ENCODE peak calls at places on chromosomes 12 and 14, in four cellular contexts. One of them, this sample, is unnamed.

GRCh38 chr12:47744005-47744651 is 14.6 kb downstream of the RAPGEF3 start:
- DNase-seq in K562: peak; percentile 38
- DNase-seq in PC-9: peak; percentile 73
- DNase-seq in stomach: peak; percentile 83
- DNase-seq in this sample: no peak

GRCh38 chr12:65911321-65911720 is 87.0 kb downstream of the HMGA2 start:
- DNase-seq in K562: no peak
- DNase-seq in PC-9: no peak
- DNase-seq in stomach: no peak
- DNase-seq in this sample: no peak

GRCh38 chr12:102939670-102940222 is 17.7 kb upstream of the ASCL1 start:
- DNase-seq in K562: no peak
- DNase-seq in PC-9: no peak
- DNase-seq in stomach: no peak
- DNase-seq in this sample: no peak

GRCh38 chr12:6092784-6093722 is 31.4 kb downstream of the VWF start:
- DNase-seq in K562: no peak
- DNase-seq in PC-9: peak; percentile 97
- DNase-seq in stomach: peak; percentile 66
- DNase-seq in this sample: no peak

GRCh38 chr14:51554339-51554920 is 97.3 kb upstream of the FRMD6 start:
- DNase-seq in K562: no peak
- DNase-seq in PC-9: peak; percentile 82
- DNase-seq in stomach: no peak
- DNase-seq in this sample: no peak

GRCh38 chr12:24814379-24815086 is 134.4 kb downstream of the BCAT1 start:
- DNase-seq in K562: no peak
- DNase-seq in PC-9: no peak
- DNase-seq in stomach: no peak
- DNase-seq in this sample: no peak

GRCh38 chr14:33126433-33126832 is 187.8 kb downstream of the NPAS3 start:
- DNase-seq in K562: no peak
- DNase-seq in PC-9: no peak
- DNase-seq in stomach: no peak
- DNase-seq in this sample: no peak

GRCh38 chr14:101458536-101459391 is 102.5 kb upstream of the DIO3 start:
- DNase-seq in K562: no peak
- DNase-seq in PC-9: no peak
- DNase-seq in stomach: peak; percentile 17
- DNase-seq in this sample: no peak

GRCh38 chr14:85565862-85566296 is 35.9 kb downstream of the FLRT2 start:
- DNase-seq in K562: no peak
- DNase-seq in PC-9: no peak
- DNase-seq in stomach: no peak
- DNase-seq in this sample: no peak

GRCh38 chr14:36383674-36384421 is 63.4 kb upstream of the MBIP start:
- DNase-seq in K562: no peak
- DNase-seq in PC-9: no peak
- DNase-seq in stomach: no peak
- DNase-seq in this sample: no peak

GRCh38 chr14:36207500-36207899 is 31.0 kb upstream of the PTCSC3 start:
- DNase-seq in K562: no peak
- DNase-seq in PC-9: no peak
- DNase-seq in stomach: no peak
- DNase-seq in this sample: no peak

GRCh38 chr14:62528296-62528695 is 517.0 kb downstream of the KCNH5 start:
- DNase-seq in K562: no peak
- DNase-seq in PC-9: no peak
- DNase-seq in stomach: no peak
- DNase-seq in this sample: no peak

GRCh38 chr12:104496336-104496735 is 39.6 kb downstream of the CHST11 start:
- DNase-seq in K562: no peak
- DNase-seq in PC-9: no peak
- DNase-seq in stomach: no peak
- DNase-seq in this sample: no peak

GRCh38 chr12:39764944-39765560 is 145.4 kb upstream of the ABCD2 start:
- DNase-seq in K562: peak; percentile 30
- DNase-seq in PC-9: no peak
- DNase-seq in stomach: no peak
- DNase-seq in this sample: no peak

GRCh38 chr12:3004655-3005565 is 45.7 kb downstream of the TEAD4 start:
- DNase-seq in K562: no peak
- DNase-seq in PC-9: no peak
- DNase-seq in stomach: no peak
- DNase-seq in this sample: no peak

GRCh38 chr12:62834971-62835547 is 99.9 kb downstream of the PPM1H start:
- DNase-seq in K562: no peak
- DNase-seq in PC-9: no peak
- DNase-seq in stomach: no peak
- DNase-seq in this sample: no peak

DNA sequence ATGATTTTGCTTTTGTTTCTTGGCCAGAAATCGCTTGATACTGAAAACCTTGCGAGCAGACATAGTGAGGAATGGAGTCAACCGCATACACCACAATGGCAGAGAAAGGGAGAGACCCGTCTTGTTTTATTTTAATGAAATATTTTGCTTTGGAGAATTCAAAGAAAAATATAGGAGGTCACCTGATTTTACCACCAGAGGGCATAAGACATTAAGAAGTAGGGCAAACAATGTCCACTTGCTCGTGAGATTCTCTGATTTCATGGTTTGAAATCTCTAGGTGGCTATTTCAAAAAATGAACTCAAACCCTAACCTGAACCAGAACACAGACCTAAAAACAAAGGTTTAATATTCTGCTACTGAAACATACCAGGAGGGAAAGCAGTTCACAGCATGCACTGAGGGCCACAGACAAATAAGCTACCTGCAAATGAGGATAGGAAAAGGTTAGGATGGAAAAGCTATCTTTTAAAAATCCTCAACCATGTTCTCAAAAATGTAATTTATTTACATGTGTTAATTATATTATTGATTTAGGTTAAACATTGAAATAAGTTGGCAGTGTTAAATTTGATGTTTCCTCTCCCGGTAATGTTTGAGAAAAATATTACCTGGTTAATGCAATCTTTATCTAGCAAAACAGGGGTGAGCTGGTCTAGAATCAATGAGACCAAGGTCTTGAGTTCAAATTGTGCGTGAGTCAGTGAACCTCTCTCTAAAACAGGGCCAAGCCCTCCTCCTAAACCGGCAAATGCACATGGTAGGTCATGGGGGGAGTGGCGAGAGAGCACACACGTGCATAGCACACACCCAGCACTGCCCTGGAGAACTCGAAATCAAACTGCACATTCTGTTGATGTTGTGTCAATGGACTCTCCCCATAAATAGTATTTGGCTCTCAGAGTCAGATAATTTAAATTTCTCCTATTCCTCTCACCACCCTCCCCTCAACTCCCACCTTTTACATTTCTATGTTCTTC is 12.5 kb downstream of the IFNG-AS1 start:
- DNase-seq in K562: no peak
- DNase-seq in PC-9: no peak
- DNase-seq in stomach: no peak
- DNase-seq in this sample: no peak
- TF ChIP-seq CTCF in K562: peak; percentile 42
- TF ChIP-seq CTCF in PC-9: peak; percentile 67
- TF ChIP-seq CTCF in stomach: no peak
- TF ChIP-seq CTCF in this sample: peak; percentile 72

GRCh38 chr14:71932229-71932951 is at the start of gene RGS6:
- DNase-seq in K562: no peak
- DNase-seq in PC-9: no peak
- DNase-seq in stomach: peak; percentile 28
- DNase-seq in this sample: peak; percentile 66

GRCh38 chr14:71933026-71933587 is 878 bp downstream of the RGS6 start:
- DNase-seq in K562: no peak
- DNase-seq in PC-9: no peak
- DNase-seq in stomach: no peak
- DNase-seq in this sample: peak; percentile 21

DNA sequence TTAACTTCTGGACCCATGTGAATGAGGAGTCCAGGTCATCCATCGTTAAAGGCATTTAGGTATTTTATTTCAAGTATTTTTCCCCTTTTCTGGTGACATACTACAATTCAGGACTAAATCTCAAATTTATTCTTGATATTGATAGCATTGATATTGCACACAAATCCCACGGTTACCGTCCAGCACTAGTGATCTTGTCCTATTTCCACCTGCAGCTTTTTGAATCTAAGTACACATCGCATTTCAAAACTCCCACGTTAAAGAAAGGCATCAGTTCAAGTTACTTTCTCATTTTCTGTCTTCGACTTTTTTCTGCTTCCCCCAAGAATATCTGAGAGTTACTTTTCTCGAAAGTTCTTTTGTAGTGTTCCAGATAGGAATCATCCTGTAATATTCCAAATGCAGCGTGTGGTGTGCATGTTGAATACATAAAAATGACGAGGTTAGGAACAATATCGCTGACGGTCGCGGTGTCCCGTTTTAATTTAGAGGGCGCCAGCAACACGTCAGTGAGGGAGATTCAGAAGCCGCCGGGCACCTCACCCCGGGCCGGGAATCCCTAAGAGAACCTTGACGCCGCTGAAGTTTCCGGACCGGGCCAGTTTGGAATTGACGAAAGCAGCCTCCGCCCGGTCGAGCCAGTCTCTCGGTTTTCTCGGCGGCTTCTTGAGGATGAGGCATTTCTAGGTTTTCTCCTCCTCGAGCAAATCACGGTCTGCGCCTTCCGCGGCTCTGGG is 569 bp upstream of the RGS6 start:
- DNase-seq in K562: no peak
- DNase-seq in PC-9: no peak
- DNase-seq in stomach: no peak
- DNase-seq in this sample: peak; percentile 28
- TF ChIP-seq CTCF in K562: no peak
- TF ChIP-seq CTCF in PC-9: no peak
- TF ChIP-seq CTCF in stomach: no peak
- TF ChIP-seq CTCF in this sample: no peak

DNA sequence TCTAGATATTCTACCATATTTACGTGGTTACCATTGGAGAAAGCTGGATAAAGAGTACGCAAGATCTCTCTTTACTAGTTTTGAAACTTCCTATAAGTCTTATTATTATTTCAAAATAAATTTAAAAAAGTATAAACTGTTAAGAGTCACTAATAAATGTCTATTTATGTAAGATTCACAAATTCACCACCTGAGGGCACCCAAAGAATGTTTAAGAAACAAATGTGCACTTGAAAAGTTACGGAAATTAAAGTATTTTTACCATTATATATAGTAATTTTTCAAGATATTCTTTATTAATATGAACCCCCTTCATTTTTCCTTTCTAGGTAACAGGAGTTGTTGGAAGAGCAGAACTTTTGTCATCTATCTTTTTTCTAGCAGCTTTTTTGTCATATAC is 11.9 kb downstream of the TMTC3 start:
- DNase-seq in K562: no peak
- DNase-seq in PC-9: no peak
- DNase-seq in stomach: no peak
- DNase-seq in this sample: no peak
- TF ChIP-seq CTCF in K562: no peak
- TF ChIP-seq CTCF in PC-9: peak; percentile 69
- TF ChIP-seq CTCF in stomach: no peak
- TF ChIP-seq CTCF in this sample: peak; percentile 30

DNA sequence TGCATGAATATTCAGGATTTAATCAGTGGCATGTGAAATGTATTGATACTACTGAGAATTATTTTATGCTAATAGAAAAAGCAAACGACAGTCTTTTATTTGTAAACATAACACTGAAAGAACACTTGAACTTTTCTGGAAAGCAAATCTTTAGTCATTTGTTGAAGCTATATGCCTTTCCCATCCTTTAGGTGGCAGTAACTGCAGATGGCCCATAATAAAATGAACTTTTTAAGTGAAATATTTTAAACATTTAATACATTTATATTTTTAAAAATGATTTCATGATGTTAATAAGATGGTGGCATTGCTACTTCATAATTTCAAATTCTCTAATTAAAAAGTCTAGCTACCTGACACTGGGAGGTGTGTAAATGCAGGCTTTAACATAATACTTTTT is 13.9 kb upstream of the KRR1 start:
- DNase-seq in K562: no peak
- DNase-seq in PC-9: no peak
- DNase-seq in stomach: no peak
- DNase-seq in this sample: no peak
- TF ChIP-seq CTCF in K562: no peak
- TF ChIP-seq CTCF in PC-9: no peak
- TF ChIP-seq CTCF in stomach: no peak
- TF ChIP-seq CTCF in this sample: peak; percentile 23

DNA sequence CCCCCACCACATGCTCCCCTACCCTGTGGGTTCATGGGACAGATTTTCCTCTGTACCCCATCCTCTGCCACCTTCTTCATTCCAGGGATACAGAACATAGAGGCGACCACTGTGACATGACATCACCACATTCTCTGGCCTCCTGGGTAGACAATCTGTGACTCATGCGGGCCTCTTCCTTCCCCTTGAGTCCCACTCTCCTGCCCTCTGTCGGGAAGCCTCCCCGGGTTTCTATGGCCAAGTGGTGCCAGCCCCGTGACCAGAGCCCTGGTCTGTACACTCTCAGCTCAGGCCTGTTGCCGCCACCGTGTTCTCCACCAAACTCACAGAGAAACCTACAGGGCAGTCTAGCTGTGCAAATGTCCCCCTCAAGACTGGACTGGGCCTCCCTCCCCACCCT is 8.0 kb downstream of the CLMN start:
- DNase-seq in K562: no peak
- DNase-seq in PC-9: no peak
- DNase-seq in stomach: no peak
- DNase-seq in this sample: no peak
- TF ChIP-seq CTCF in K562: no peak
- TF ChIP-seq CTCF in PC-9: no peak
- TF ChIP-seq CTCF in stomach: no peak
- TF ChIP-seq CTCF in this sample: no peak

GRCh38 chr12:94262228-94263010 is 114.0 kb downstream of the PLXNC1 start:
- DNase-seq in K562: peak; percentile 55
- DNase-seq in PC-9: no peak
- DNase-seq in stomach: peak; percentile 68
- DNase-seq in this sample: no peak
- TF ChIP-seq CTCF in K562: no peak
- TF ChIP-seq CTCF in PC-9: no peak
- TF ChIP-seq CTCF in stomach: no peak
- TF ChIP-seq CTCF in this sample: no peak

GRCh38 chr12:54592316-54592715 is 3.9 kb upstream of the PPP1R1A start:
- DNase-seq in K562: no peak
- DNase-seq in PC-9: no peak
- DNase-seq in stomach: no peak
- DNase-seq in this sample: no peak
- TF ChIP-seq CTCF in K562: no peak
- TF ChIP-seq CTCF in PC-9: no peak
- TF ChIP-seq CTCF in stomach: no peak
- TF ChIP-seq CTCF in this sample: no peak

GRCh38 chr12:120498870-120499515 is 3.1 kb downstream of the DYNLL1 start:
- DNase-seq in K562: no peak
- DNase-seq in PC-9: no peak
- DNase-seq in stomach: no peak
- DNase-seq in this sample: no peak

GRCh38 chr12:120497524-120498150 is 1.7 kb downstream of the DYNLL1 start:
- DNase-seq in K562: no peak
- DNase-seq in PC-9: no peak
- DNase-seq in stomach: no peak
- DNase-seq in this sample: no peak

GRCh38 chr12:120495189-120495722 is 657 bp upstream of the DYNLL1 start:
- DNase-seq in K562: no peak
- DNase-seq in PC-9: no peak
- DNase-seq in stomach: no peak
- DNase-seq in this sample: no peak

GRCh38 chr12:120495723-120496352 is at the start of gene DYNLL1:
- DNase-seq in K562: peak; percentile 98
- DNase-seq in PC-9: peak; percentile 87
- DNase-seq in stomach: peak; percentile 98
- DNase-seq in this sample: peak; percentile 98

GRCh38 chr12:120496353-120497340 is 734 bp downstream of the DYNLL1 start:
- DNase-seq in K562: peak; percentile 82
- DNase-seq in PC-9: no peak
- DNase-seq in stomach: peak; percentile 59
- DNase-seq in this sample: peak; percentile 41
- TF ChIP-seq CTCF in K562: no peak
- TF ChIP-seq CTCF in PC-9: no peak
- TF ChIP-seq CTCF in stomach: no peak
- TF ChIP-seq CTCF in this sample: no peak

This sample was measured in endothelial cell.